ENCODE peak calls at places on chromosomes 13 and 19, in ten cellular contexts. One of them, this sample, is unnamed.

GRCh38 chr13:96450635-96451034 is 360.7 kb downstream of the HS6ST3 start:
- DNase-seq in NCI-H1694 treated with DMSO at 0.1 percent for 48 hours: no peak
- DNase-seq in uterus: no peak
- DNase-seq in CD8-positive, alpha-beta T cell: no peak
- DNase-seq in DMS153: no peak
- DNase-seq in fibroblast of villous mesenchyme: no peak
- DNase-seq in heart right ventricle: no peak
- DNase-seq in HepG2: no peak
- DNase-seq in effector CD4-positive, alpha-beta T cell: no peak
- DNase-seq in tibial nerve: no peak
- DNase-seq in this sample: no peak

GRCh38 chr19:8004723-8005513 is 523 bp downstream of the ELAVL1 start:
- DNase-seq in DMS153: no peak
- DNase-seq in tibial nerve: no peak
- DNase-seq in NCI-H1694 treated with DMSO at 0.1 percent for 48 hours: no peak
- DNase-seq in effector CD4-positive, alpha-beta T cell: peak; percentile 13
- DNase-seq in fibroblast of villous mesenchyme: no peak
- DNase-seq in CD8-positive, alpha-beta T cell: peak; percentile 15
- DNase-seq in HepG2: no peak
- DNase-seq in heart right ventricle: no peak
- DNase-seq in uterus: no peak
- DNase-seq in this sample: no peak

GRCh38 chr19:45164577-45165335 is 4.0 kb upstream of the NKPD1 start:
- DNase-seq in effector CD4-positive, alpha-beta T cell: peak; percentile 46
- DNase-seq in CD8-positive, alpha-beta T cell: peak; percentile 40
- DNase-seq in uterus: no peak
- DNase-seq in NCI-H1694 treated with DMSO at 0.1 percent for 48 hours: no peak
- DNase-seq in HepG2: peak; percentile 79
- DNase-seq in tibial nerve: no peak
- DNase-seq in DMS153: peak; percentile 21
- DNase-seq in heart right ventricle: peak; percentile 36
- DNase-seq in fibroblast of villous mesenchyme: peak; percentile 90
- DNase-seq in this sample: peak; percentile 79

GRCh38 chr19:28010656-28011055 is 1202.3 kb downstream of the UQCRFS1 start:
- DNase-seq in fibroblast of villous mesenchyme: no peak
- DNase-seq in uterus: no peak
- DNase-seq in effector CD4-positive, alpha-beta T cell: no peak
- DNase-seq in tibial nerve: no peak
- DNase-seq in DMS153: no peak
- DNase-seq in NCI-H1694 treated with DMSO at 0.1 percent for 48 hours: no peak
- DNase-seq in heart right ventricle: no peak
- DNase-seq in CD8-positive, alpha-beta T cell: no peak
- DNase-seq in HepG2: no peak
- DNase-seq in this sample: no peak

GRCh38 chr13:110493613-110494012 is 67.9 kb downstream of the RAB20 start:
- DNase-seq in heart right ventricle: no peak
- DNase-seq in uterus: no peak
- DNase-seq in NCI-H1694 treated with DMSO at 0.1 percent for 48 hours: no peak
- DNase-seq in fibroblast of villous mesenchyme: no peak
- DNase-seq in DMS153: no peak
- DNase-seq in CD8-positive, alpha-beta T cell: no peak
- DNase-seq in tibial nerve: no peak
- DNase-seq in HepG2: no peak
- DNase-seq in effector CD4-positive, alpha-beta T cell: no peak
- DNase-seq in this sample: no peak

GRCh38 chr19:33143897-33144405 is 12.0 kb downstream of the WDR88 start:
- DNase-seq in NCI-H1694 treated with DMSO at 0.1 percent for 48 hours: peak; percentile 61
- DNase-seq in heart right ventricle: peak; percentile 57
- DNase-seq in DMS153: peak; percentile 5
- DNase-seq in uterus: peak; percentile 66
- DNase-seq in fibroblast of villous mesenchyme: peak; percentile 50
- DNase-seq in effector CD4-positive, alpha-beta T cell: peak; percentile 50
- DNase-seq in CD8-positive, alpha-beta T cell: peak; percentile 65
- DNase-seq in HepG2: peak; percentile 47
- DNase-seq in tibial nerve: peak; percentile 60
- DNase-seq in this sample: peak; percentile 83

GRCh38 chr13:48233097-48233885 is at the start of gene ITM2B:
- DNase-seq in uterus: no peak
- DNase-seq in NCI-H1694 treated with DMSO at 0.1 percent for 48 hours: peak; percentile 35
- DNase-seq in effector CD4-positive, alpha-beta T cell: peak; percentile 55
- DNase-seq in heart right ventricle: peak; percentile 80
- DNase-seq in CD8-positive, alpha-beta T cell: peak; percentile 64
- DNase-seq in HepG2: peak; percentile 56
- DNase-seq in tibial nerve: peak; percentile 62
- DNase-seq in fibroblast of villous mesenchyme: peak; percentile 72
- DNase-seq in DMS153: peak; percentile 42
- DNase-seq in this sample: peak; percentile 64

GRCh38 chr19:3867971-3868769 is 668 bp downstream of the ZFR2 start:
- DNase-seq in fibroblast of villous mesenchyme: no peak
- DNase-seq in NCI-H1694 treated with DMSO at 0.1 percent for 48 hours: no peak
- DNase-seq in DMS153: no peak
- DNase-seq in CD8-positive, alpha-beta T cell: no peak
- DNase-seq in uterus: no peak
- DNase-seq in heart right ventricle: no peak
- DNase-seq in HepG2: no peak
- DNase-seq in tibial nerve: no peak
- DNase-seq in effector CD4-positive, alpha-beta T cell: no peak
- DNase-seq in this sample: no peak

GRCh38 chr19:3554254-3555083 is 2.9 kb downstream of the MFSD12 start:
- DNase-seq in fibroblast of villous mesenchyme: no peak
- DNase-seq in tibial nerve: no peak
- DNase-seq in CD8-positive, alpha-beta T cell: peak; percentile 56
- DNase-seq in HepG2: no peak
- DNase-seq in uterus: no peak
- DNase-seq in NCI-H1694 treated with DMSO at 0.1 percent for 48 hours: no peak
- DNase-seq in heart right ventricle: no peak
- DNase-seq in effector CD4-positive, alpha-beta T cell: peak; percentile 49
- DNase-seq in DMS153: no peak
- DNase-seq in this sample: no peak

GRCh38 chr19:2054763-2055162 is 3.7 kb upstream of the MKNK2 start:
- DNase-seq in HepG2: no peak
- DNase-seq in DMS153: no peak
- DNase-seq in uterus: no peak
- DNase-seq in fibroblast of villous mesenchyme: no peak
- DNase-seq in NCI-H1694 treated with DMSO at 0.1 percent for 48 hours: no peak
- DNase-seq in effector CD4-positive, alpha-beta T cell: no peak
- DNase-seq in CD8-positive, alpha-beta T cell: no peak
- DNase-seq in tibial nerve: no peak
- DNase-seq in heart right ventricle: no peak
- DNase-seq in this sample: no peak

GRCh38 chr13:37484056-37484455 is 114.5 kb downstream of the POSTN start:
- DNase-seq in heart right ventricle: no peak
- DNase-seq in effector CD4-positive, alpha-beta T cell: no peak
- DNase-seq in DMS153: no peak
- DNase-seq in fibroblast of villous mesenchyme: peak; percentile 79
- DNase-seq in uterus: no peak
- DNase-seq in HepG2: no peak
- DNase-seq in NCI-H1694 treated with DMSO at 0.1 percent for 48 hours: no peak
- DNase-seq in CD8-positive, alpha-beta T cell: no peak
- DNase-seq in tibial nerve: no peak
- DNase-seq in this sample: no peak

GRCh38 chr13:90232291-90232690 is 1115.2 kb upstream of the MIR17HG start:
- DNase-seq in HepG2: no peak
- DNase-seq in effector CD4-positive, alpha-beta T cell: no peak
- DNase-seq in uterus: no peak
- DNase-seq in CD8-positive, alpha-beta T cell: no peak
- DNase-seq in fibroblast of villous mesenchyme: no peak
- DNase-seq in tibial nerve: no peak
- DNase-seq in DMS153: no peak
- DNase-seq in NCI-H1694 treated with DMSO at 0.1 percent for 48 hours: no peak
- DNase-seq in heart right ventricle: no peak
- DNase-seq in this sample: no peak

GRCh38 chr19:1237754-1238372 is at the start of gene CBARP:
- DNase-seq in tibial nerve: no peak
- DNase-seq in DMS153: no peak
- DNase-seq in NCI-H1694 treated with DMSO at 0.1 percent for 48 hours: no peak
- DNase-seq in effector CD4-positive, alpha-beta T cell: no peak
- DNase-seq in heart right ventricle: no peak
- DNase-seq in HepG2: no peak
- DNase-seq in fibroblast of villous mesenchyme: peak; percentile 34
- DNase-seq in uterus: peak; percentile 58
- DNase-seq in CD8-positive, alpha-beta T cell: peak; percentile 54
- DNase-seq in this sample: no peak

GRCh38 chr13:71464673-71465072 is 402.3 kb downstream of the DACH1 start:
- DNase-seq in uterus: no peak
- DNase-seq in fibroblast of villous mesenchyme: no peak
- DNase-seq in tibial nerve: no peak
- DNase-seq in effector CD4-positive, alpha-beta T cell: no peak
- DNase-seq in HepG2: no peak
- DNase-seq in DMS153: no peak
- DNase-seq in heart right ventricle: peak; percentile 18
- DNase-seq in NCI-H1694 treated with DMSO at 0.1 percent for 48 hours: peak; percentile 48
- DNase-seq in CD8-positive, alpha-beta T cell: no peak
- DNase-seq in this sample: no peak

GRCh38 chr19:44570984-44571684 is 41.7 kb upstream of the CEACAM20 start:
- DNase-seq in HepG2: peak; percentile 80
- DNase-seq in NCI-H1694 treated with DMSO at 0.1 percent for 48 hours: peak; percentile 42
- DNase-seq in CD8-positive, alpha-beta T cell: peak; percentile 45
- DNase-seq in uterus: no peak
- DNase-seq in tibial nerve: peak; percentile 89
- DNase-seq in DMS153: no peak
- DNase-seq in effector CD4-positive, alpha-beta T cell: peak; percentile 27
- DNase-seq in heart right ventricle: peak; percentile 80
- DNase-seq in fibroblast of villous mesenchyme: peak; percentile 88
- DNase-seq in this sample: peak; percentile 82

GRCh38 chr19:18304194-18304495 is 18.7 kb downstream of the LSM4 start:
- DNase-seq in CD8-positive, alpha-beta T cell: peak; percentile 44
- DNase-seq in uterus: no peak
- DNase-seq in HepG2: no peak
- DNase-seq in heart right ventricle: no peak
- DNase-seq in effector CD4-positive, alpha-beta T cell: no peak
- DNase-seq in DMS153: peak; percentile 25
- DNase-seq in tibial nerve: no peak
- DNase-seq in NCI-H1694 treated with DMSO at 0.1 percent for 48 hours: no peak
- DNase-seq in fibroblast of villous mesenchyme: no peak
- DNase-seq in this sample: no peak

GRCh38 chr19:16386619-16387240 is 62.1 kb downstream of the KLF2 start:
- DNase-seq in uterus: peak; percentile 61
- DNase-seq in heart right ventricle: no peak
- DNase-seq in fibroblast of villous mesenchyme: peak; percentile 67
- DNase-seq in CD8-positive, alpha-beta T cell: peak; percentile 66
- DNase-seq in HepG2: peak; percentile 32
- DNase-seq in effector CD4-positive, alpha-beta T cell: peak; percentile 54
- DNase-seq in tibial nerve: peak; percentile 69
- DNase-seq in NCI-H1694 treated with DMSO at 0.1 percent for 48 hours: peak; percentile 29
- DNase-seq in DMS153: no peak
- DNase-seq in this sample: peak; percentile 35

GRCh38 chr13:101712026-101712348 is 259.5 kb downstream of the ITGBL1 start:
- DNase-seq in fibroblast of villous mesenchyme: no peak
- DNase-seq in DMS153: no peak
- DNase-seq in HepG2: no peak
- DNase-seq in NCI-H1694 treated with DMSO at 0.1 percent for 48 hours: no peak
- DNase-seq in tibial nerve: no peak
- DNase-seq in effector CD4-positive, alpha-beta T cell: no peak
- DNase-seq in CD8-positive, alpha-beta T cell: no peak
- DNase-seq in heart right ventricle: no peak
- DNase-seq in uterus: no peak
- DNase-seq in this sample: no peak

GRCh38 chr13:24280722-24281121 is 28.7 kb upstream of the C1QTNF9 start:
- DNase-seq in CD8-positive, alpha-beta T cell: no peak
- DNase-seq in HepG2: no peak
- DNase-seq in tibial nerve: no peak
- DNase-seq in heart right ventricle: no peak
- DNase-seq in DMS153: no peak
- DNase-seq in fibroblast of villous mesenchyme: peak; percentile 37
- DNase-seq in NCI-H1694 treated with DMSO at 0.1 percent for 48 hours: no peak
- DNase-seq in effector CD4-positive, alpha-beta T cell: no peak
- DNase-seq in uterus: no peak
- DNase-seq in this sample: no peak

This sample was measured in A549.